ENCODE peak calls at places on chromosomes 12 and 14, in four cellular contexts. One of them, this sample, is unnamed.

GRCh38 chr12:55687746-55688145 is 20.0 kb downstream of the ITGA7 start:
- DNase-seq in NAMALWA: no peak
- DNase-seq in BJ: no peak
- DNase-seq in left kidney: no peak
- DNase-seq in this sample: no peak

GRCh38 chr12:106780010-106780625 is 5.6 kb downstream of the RIC8B start:
- DNase-seq in NAMALWA: no peak
- DNase-seq in BJ: no peak
- DNase-seq in left kidney: no peak
- DNase-seq in this sample: no peak

GRCh38 chr12:85626031-85626781 is 210.0 kb downstream of the RASSF9 start:
- DNase-seq in NAMALWA: no peak
- DNase-seq in BJ: peak; percentile 53
- DNase-seq in left kidney: no peak
- DNase-seq in this sample: peak; percentile 86

GRCh38 chr12:65567820-65568219 is 256.5 kb upstream of the HMGA2 start:
- DNase-seq in NAMALWA: no peak
- DNase-seq in BJ: no peak
- DNase-seq in left kidney: no peak
- DNase-seq in this sample: no peak

GRCh38 chr14:104971447-104972240 is 6.5 kb downstream of the AHNAK2 start:
- DNase-seq in NAMALWA: no peak
- DNase-seq in BJ: no peak
- DNase-seq in left kidney: no peak
- DNase-seq in this sample: no peak

GRCh38 chr12:50961708-50962107 is 9.4 kb downstream of the HIGD1C start:
- DNase-seq in NAMALWA: no peak
- DNase-seq in BJ: no peak
- DNase-seq in left kidney: peak; percentile 10
- DNase-seq in this sample: no peak

GRCh38 chr12:123671876-123672275 is 963 bp downstream of the TCTN2 start:
- DNase-seq in NAMALWA: no peak
- DNase-seq in BJ: no peak
- DNase-seq in left kidney: peak; percentile 2
- DNase-seq in this sample: peak; percentile 13

GRCh38 chr14:68661226-68662225 is 131.3 kb downstream of the ZFP36L1 start:
- DNase-seq in NAMALWA: no peak
- DNase-seq in BJ: no peak
- DNase-seq in left kidney: peak; percentile 26
- DNase-seq in this sample: no peak

GRCh38 chr12:69085852-69086251 is 152.9 kb upstream of the CPM start:
- DNase-seq in NAMALWA: no peak
- DNase-seq in BJ: no peak
- DNase-seq in left kidney: peak; percentile 20
- DNase-seq in this sample: no peak

GRCh38 chr12:45381351-45381750 is 165.5 kb downstream of the ANO6 start:
- DNase-seq in NAMALWA: no peak
- DNase-seq in BJ: no peak
- DNase-seq in left kidney: no peak
- DNase-seq in this sample: no peak

GRCh38 chr12:116818341-116818856 is 62.8 kb downstream of the HRK start:
- DNase-seq in NAMALWA: peak; percentile 73
- DNase-seq in BJ: no peak
- DNase-seq in left kidney: peak; percentile 51
- DNase-seq in this sample: peak; percentile 27

GRCh38 chr12:81330480-81330879 is 252.6 kb downstream of the ACSS3 start:
- DNase-seq in NAMALWA: peak; percentile 5
- DNase-seq in BJ: no peak
- DNase-seq in left kidney: no peak
- DNase-seq in this sample: no peak

GRCh38 chr14:50000215-50001145 is 107.6 kb downstream of the ARF6 start:
- DNase-seq in NAMALWA: peak; percentile 39
- DNase-seq in BJ: peak; percentile 89
- DNase-seq in left kidney: peak; percentile 61
- DNase-seq in this sample: no peak

GRCh38 chr14:38389666-38390065 is 133.8 kb upstream of the CLEC14A start:
- DNase-seq in NAMALWA: no peak
- DNase-seq in BJ: no peak
- DNase-seq in left kidney: no peak
- DNase-seq in this sample: no peak

GRCh38 chr12:95574799-95575452 is 23.6 kb upstream of the USP44 start:
- DNase-seq in NAMALWA: peak; percentile 29
- DNase-seq in BJ: no peak
- DNase-seq in left kidney: peak; percentile 67
- DNase-seq in this sample: no peak

GRCh38 chr14:37170993-37171392 is 1.4 kb downstream of the SLC25A21 start:
- DNase-seq in NAMALWA: no peak
- DNase-seq in BJ: no peak
- DNase-seq in left kidney: no peak
- DNase-seq in this sample: no peak

GRCh38 chr14:56118611-56119181 is 485 bp downstream of the PELI2 start:
- DNase-seq in NAMALWA: no peak
- DNase-seq in BJ: no peak
- DNase-seq in left kidney: no peak
- DNase-seq in this sample: no peak

GRCh38 chr14:24612186-24612585 is 2.7 kb upstream of the GZMH start:
- DNase-seq in NAMALWA: peak; percentile 11
- DNase-seq in BJ: no peak
- DNase-seq in left kidney: no peak
- DNase-seq in this sample: no peak

This sample was measured in pulmonary artery endothelial cell.